ENCODE peak calls at places on chromosomes 11 and 22, in seven cellular contexts. P is effector memory CD8-positive, alpha-beta T cell; I is stimulated activated CD4-positive, alpha-beta T cell treated with anti-CD3 and anti-CD28 coated beads, Interleukin-15, amount 100 ng/mL, for 48 hours; Q is activated gamma-delta T cell; J is epithelial cell of esophagus; O is mesenteric fat pad; W is CD8-positive, alpha-beta memory T cell. L is an unnamed sample.

GRCh38 chr11:122293298-122294023 is 177.4 kb upstream of the BLID start:
- DNase-seq in P (no peak), I (no peak), Q (no peak), J (peak), O (no peak), W (no peak), L (no peak)

GRCh38 chr22:23639661-23640060 is 7.5 kb upstream of the DRICH1 start:
- DNase-seq in P (no peak), I (no peak), Q (no peak), J (no peak), O (peak), W (no peak), L (no peak)

GRCh38 chr22:35684270-35684700 is 33.4 kb upstream of the APOL5 start:
- DNase-seq in P (no peak), I (no peak), Q (no peak), J (peak), O (no peak), W (no peak), L (no peak)

GRCh38 chr22:23393721-23394320 is 186.3 kb downstream of the IGLL1 start:
- DNase-seq in P (no peak), I (no peak), Q (no peak), J (no peak), O (peak), W (no peak), L (peak)

GRCh38 chr11:76752321-76753175 is 30.6 kb upstream of the TSKU start:
- DNase-seq in P (no peak), I (no peak), Q (no peak), J (peak), O (peak), W (no peak), L (peak)

GRCh38 chr11:71286701-71287643 is 34.6 kb upstream of the SHANK2 start:
- DNase-seq in P (no peak), I (no peak), Q (no peak), J (peak), O (peak), W (no peak), L (peak)

GRCh38 chr22:20794132-20794990 is 20.4 kb downstream of the SERPIND1 start:
- DNase-seq in P (no peak), I (no peak), Q (no peak), J (no peak), O (no peak), W (no peak), L (no peak)

GRCh38 chr11:96088914-96089313 is 165.0 kb upstream of the MTMR2 start:
- DNase-seq in P (no peak), I (no peak), Q (no peak), J (no peak), O (no peak), W (no peak), L (no peak)

GRCh38 chr11:76768091-76769047 is 14.8 kb upstream of the TSKU start:
- DNase-seq in P (peak), I (no peak), Q (no peak), J (peak), O (no peak), W (no peak), L (peak)

GRCh38 chr22:38924197-38924952 is 33.0 kb upstream of the APOBEC3A start:
- DNase-seq in P (no peak), I (no peak), Q (no peak), J (peak), O (no peak), W (no peak), L (peak)

GRCh38 chr11:64251986-64252837 is 882 bp downstream of the PLCB3 start:
- DNase-seq in P (no peak), I (no peak), Q (no peak), J (peak), O (no peak), W (no peak), L (peak)

GRCh38 chr11:78420796-78421209 is 3.2 kb upstream of the GAB2 start:
- DNase-seq in P (peak), I (peak), Q (no peak), J (peak), O (no peak), W (no peak), L (peak)

GRCh38 chr22:49324527-49325491 is 502.9 kb downstream of the BRD1 start:
- DNase-seq in P (peak), I (no peak), Q (no peak), J (no peak), O (peak), W (no peak), L (peak)

GRCh38 chr11:128336203-128336602 is 251.2 kb downstream of the ETS1 start:
- DNase-seq in P (no peak), I (no peak), Q (no peak), J (no peak), O (no peak), W (no peak), L (peak)

GRCh38 chr11:82869657-82870056 is 30.6 kb downstream of the PRCP start:
- DNase-seq in P (no peak), I (no peak), Q (no peak), J (peak), O (no peak), W (no peak), L (peak)

L was measured in upper lobe of left lung.